ENCODE peak calls at places on chromosome 5, in four cellular contexts. W is HL-60, E is K562, S is GM12878. C is an unnamed sample.

GRCh38 chr5:150734579-150735384 is 24.0 kb downstream of the DCTN4 start:
- DNase-seq in W (peak), E (peak), S (peak), C (no peak)

GRCh38 chr5:60492958-60493357 is 207.0 kb downstream of the DEPDC1B start:
- DNase-seq in W (no peak), E (no peak), S (no peak), C (no peak)

GRCh38 chr5:68285075-68285827 is 69.7 kb downstream of the PIK3R1 start:
- DNase-seq in W (no peak), E (no peak), S (no peak), C (no peak)

GRCh38 chr5:94672746-94673145 is 54.3 kb downstream of the SLF1 start:
- DNase-seq in W (no peak), E (no peak), S (no peak), C (no peak)

GRCh38 chr5:158456756-158457155 is 597.8 kb upstream of the CLINT1 start:
- DNase-seq in W (no peak), E (no peak), S (no peak), C (no peak)

GRCh38 chr5:126357585-126358342 is 65.4 kb upstream of the GRAMD2B start:
- DNase-seq in W (no peak), E (no peak), S (no peak), C (no peak)

GRCh38 chr5:59749782-59750520 is 143.6 kb downstream of the PDE4D start:
- DNase-seq in W (no peak), E (no peak), S (no peak), C (no peak)

GRCh38 chr5:128036961-128037360 is 46.6 kb upstream of the SLC12A2 start:
- DNase-seq in W (no peak), E (no peak), S (no peak), C (no peak)

GRCh38 chr5:147688965-147689364 is 93.6 kb downstream of the JAKMIP2 start:
- DNase-seq in W (no peak), E (no peak), S (no peak), C (no peak)

GRCh38 chr5:120258123-120258522 is 206.0 kb upstream of the PRR16 start:
- DNase-seq in W (peak), E (no peak), S (no peak), C (no peak)

GRCh38 chr5:139669681-139670368 is 21.7 kb downstream of the CXXC5 start:
- DNase-seq in W (peak), E (peak), S (no peak), C (peak)

GRCh38 chr5:179766021-179766725 is 27.6 kb upstream of the LTC4S start:
- DNase-seq in W (no peak), E (peak), S (no peak), C (no peak)

GRCh38 chr5:181008136-181008535 is 19.5 kb downstream of the BTNL3 start:
- DNase-seq in W (no peak), E (peak), S (no peak), C (no peak)

GRCh38 chr5:134891473-134891872 is 13.5 kb upstream of the PCBD2 start:
- DNase-seq in W (no peak), E (no peak), S (no peak), C (no peak)

GRCh38 chr5:585962-586628 is 26.0 kb upstream of the CEP72 start:
- DNase-seq in W (no peak), E (no peak), S (no peak), C (no peak)

GRCh38 chr5:39618391-39618790 is 193.6 kb upstream of the DAB2 start:
- DNase-seq in W (no peak), E (no peak), S (no peak), C (no peak)

GRCh38 chr5:151903243-151903653 is 21.4 kb downstream of the GLRA1 start:
- DNase-seq in W (no peak), E (no peak), S (peak), C (peak)

GRCh38 chr5:171492781-171493180 is 73.3 kb downstream of the FGF18 start:
- DNase-seq in W (no peak), E (peak), S (no peak), C (no peak)

GRCh38 chr5:34494111-34494755 is 161.9 kb upstream of the RAI14 start:
- DNase-seq in W (no peak), E (no peak), S (no peak), C (no peak)

GRCh38 chr5:171469336-171469735 is 49.9 kb downstream of the FGF18 start:
- DNase-seq in W (no peak), E (no peak), S (no peak), C (no peak)

GRCh38 chr5:146130440-146131045 is 25.2 kb upstream of the PLAC8L1 start:
- DNase-seq in W (no peak), E (no peak), S (no peak), C (no peak)

GRCh38 chr5:159448-160172 is 31.7 kb upstream of the LRRC14B start:
- DNase-seq in W (no peak), E (no peak), S (no peak), C (no peak)

GRCh38 chr5:147140558-147140957 is 94.3 kb upstream of the STK32A start:
- DNase-seq in W (no peak), E (no peak), S (no peak), C (no peak)

GRCh38 chr5:86143837-86144236 is 473.9 kb upstream of the COX7C start:
- DNase-seq in W (no peak), E (no peak), S (no peak), C (no peak)
- TF ChIP-seq POLR2AphosphoS5 in W (no peak), E (no peak), S (no peak), C (no peak)

GRCh38 chr5:178347956-178348355 is 115.4 kb upstream of the PHYKPL start:
- DNase-seq in W (no peak), E (no peak), S (no peak), C (no peak)
- TF ChIP-seq SPI1 in W (no peak), E (no peak), S (no peak), C (no peak)

GRCh38 chr5:173230741-173231380 is 4.1 kb downstream of the NKX2-5 start:
- DNase-seq in W (no peak), E (no peak), S (no peak), C (no peak)
- TF ChIP-seq POLR2AphosphoS5 in W (no peak), E (no peak), S (no peak), C (no peak)

GRCh38 chr5:88370824-88371223 is 102.2 kb upstream of the TMEM161B start:
- DNase-seq in W (no peak), E (no peak), S (no peak), C (no peak)
- TF ChIP-seq SPI1 in W (no peak), E (no peak), S (no peak), C (no peak)

DNA sequence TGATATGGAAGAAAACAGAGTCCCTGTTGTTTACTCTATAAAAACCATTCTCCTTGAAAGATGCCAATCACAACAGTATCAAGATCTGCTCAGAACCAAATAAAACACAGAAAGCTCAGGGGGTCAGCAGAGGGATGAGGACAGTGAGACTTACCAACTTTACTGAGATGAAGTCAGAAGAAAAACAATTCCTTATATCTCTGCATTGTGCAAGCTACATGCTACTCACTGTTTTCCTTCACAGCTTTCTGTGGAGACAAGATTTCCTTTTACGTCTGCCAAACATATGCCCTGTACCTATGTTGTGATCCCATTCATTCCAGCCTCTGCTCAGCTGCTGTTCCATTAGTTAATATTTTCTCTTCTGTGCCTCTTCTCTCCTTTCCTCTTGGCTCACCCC is 185.6 kb downstream of the TSSK1B start:
- DNase-seq in W (no peak), E (no peak), S (no peak), C (no peak)
- TF ChIP-seq POLR2AphosphoS5 in W (no peak), E (no peak), S (no peak), C (no peak)

DNA sequence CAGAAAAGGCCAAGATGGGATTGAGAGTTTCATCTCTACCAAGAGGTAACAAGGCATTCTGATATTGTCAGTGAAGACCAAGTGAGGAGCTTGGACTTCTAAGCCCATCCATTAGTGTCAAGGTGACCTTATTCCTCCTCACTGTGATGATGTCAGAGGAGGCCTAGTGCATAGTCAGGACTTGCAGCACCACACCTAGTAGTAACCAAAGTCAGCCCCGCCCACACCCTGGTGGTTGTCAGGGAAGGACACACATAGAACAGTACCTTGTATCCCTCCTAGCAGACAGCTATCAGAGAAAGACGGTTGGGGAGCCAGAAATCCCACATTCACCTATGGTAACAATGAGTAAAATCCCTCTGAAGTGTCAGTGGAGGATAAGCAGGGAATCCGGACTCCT is 111.7 kb downstream of the AP3B1 start:
- DNase-seq in W (no peak), E (no peak), S (no peak), C (no peak)
- TF ChIP-seq SPI1 in W (no peak), E (no peak), S (no peak), C (no peak)

DNA sequence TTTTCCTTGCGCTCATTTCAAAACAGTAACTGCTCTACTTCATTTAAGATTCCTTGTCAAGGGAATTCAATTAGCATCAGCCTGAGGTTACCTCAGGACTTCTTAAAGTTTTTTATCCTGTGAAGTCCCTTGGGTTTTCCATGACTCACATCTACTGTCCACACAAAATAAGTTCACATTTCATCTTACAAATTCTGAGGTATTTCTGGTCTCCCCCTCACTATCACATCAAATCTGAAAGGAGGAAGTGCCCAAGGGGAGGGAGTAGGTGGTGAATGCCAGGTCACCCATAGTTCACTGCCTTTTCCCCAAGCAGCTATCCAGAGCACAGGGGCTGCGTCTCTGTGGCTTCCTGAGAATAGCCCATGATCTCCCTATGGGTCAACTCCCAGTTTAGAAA is 227.1 kb upstream of the NREP start:
- DNase-seq in W (no peak), E (no peak), S (no peak), C (no peak)
- TF ChIP-seq POLR2AphosphoS5 in W (no peak), E (no peak), S (no peak), C (no peak)

GRCh38 chr5:103371046-103371603 is 112.6 kb downstream of the MACIR start:
- DNase-seq in W (no peak), E (no peak), S (no peak), C (no peak)

GRCh38 chr5:103373576-103374472 is 115.3 kb downstream of the MACIR start:
- DNase-seq in W (no peak), E (no peak), S (no peak), C (no peak)

GRCh38 chr5:103375863-103376591 is 117.5 kb downstream of the MACIR start:
- DNase-seq in W (no peak), E (no peak), S (no peak), C (no peak)

GRCh38 chr5:103374473-103374963 is 116.0 kb downstream of the MACIR start:
- DNase-seq in W (no peak), E (no peak), S (no peak), C (no peak)

DNA sequence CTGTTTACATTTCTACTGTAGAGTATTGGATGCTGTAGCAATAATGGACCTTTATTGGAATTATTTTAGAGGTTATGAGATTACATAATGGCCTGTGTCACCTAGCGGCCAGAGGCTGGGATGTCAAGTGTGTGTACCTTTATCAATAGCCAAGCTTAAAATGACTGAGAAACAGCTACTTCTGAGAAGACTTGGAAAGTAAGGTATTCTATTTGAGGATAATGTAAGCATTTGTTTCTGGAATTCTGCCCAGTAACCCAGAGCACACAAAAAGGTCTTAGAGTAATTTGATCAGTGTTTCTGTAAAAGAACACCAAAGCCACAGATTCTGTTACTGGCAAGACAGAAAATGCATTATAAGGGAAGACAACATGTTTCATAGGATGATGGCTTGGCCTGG is 116.8 kb downstream of the MACIR start:
- DNase-seq in W (no peak), E (peak), S (no peak), C (no peak)
- TF ChIP-seq SPI1 in W (no peak), E (no peak), S (no peak), C (no peak)

DNA sequence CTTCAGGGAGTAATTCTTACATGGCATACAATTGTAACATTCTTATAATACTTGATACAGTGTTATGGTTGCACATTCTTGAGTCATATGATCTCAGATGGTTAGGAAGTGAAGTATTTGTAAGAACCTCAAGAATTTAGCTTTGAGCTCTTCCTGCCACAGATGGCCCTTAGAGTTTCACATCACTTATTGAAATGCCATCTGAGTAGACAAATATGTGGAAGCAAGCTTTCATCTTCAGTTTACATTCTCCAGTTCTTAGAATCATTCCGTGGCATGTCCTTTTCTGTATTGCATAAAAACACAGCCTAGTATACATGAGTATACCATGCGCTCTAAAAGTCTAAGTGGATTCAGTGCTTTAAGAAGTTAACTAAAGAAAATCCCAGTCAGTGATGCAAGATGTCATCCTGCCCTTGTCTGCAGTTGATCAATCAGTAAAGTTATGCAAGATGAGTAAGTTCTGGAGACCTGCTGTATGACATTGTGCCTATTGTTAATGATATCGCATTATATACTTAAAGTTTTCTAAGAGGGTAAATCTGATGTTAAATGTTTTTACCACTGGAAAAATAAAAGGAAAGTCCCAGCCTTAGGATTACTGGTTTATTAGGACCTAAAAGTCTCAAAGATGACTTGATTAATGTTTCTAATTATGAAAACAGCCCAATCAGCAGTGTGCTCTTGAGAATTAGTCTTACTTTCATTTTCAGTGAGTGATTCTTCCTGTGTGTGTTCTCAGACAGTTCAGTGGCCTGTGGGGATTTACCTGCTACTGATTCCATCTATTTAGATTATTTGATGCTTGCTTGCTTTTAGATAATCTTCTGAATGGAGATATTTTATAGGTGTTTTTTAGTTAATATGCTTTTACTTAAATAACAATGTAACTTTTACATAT is 29.4 kb downstream of the RHOBTB3 start:
- DNase-seq in W (no peak), E (no peak), S (peak), C (no peak)
- TF ChIP-seq POLR2AphosphoS5 in W (no peak), E (peak), S (no peak), C (no peak)